ENCODE peak calls at places on chromosomes 3 and 15, in six cellular contexts. E, R, G, F, V and Q are unnamed samples.

GRCh38 chr3:31423522-31423921 is 109.2 kb upstream of the STT3B start:
- DNase-seq in E (no peak), R (no peak), G (no peak), F (no peak), V (no peak), Q (no peak)

GRCh38 chr15:101805605-101806345 is 2.5 kb downstream of the OR4F6 start:
- DNase-seq in E (no peak), R (no peak), G (no peak), F (no peak), V (no peak), Q (no peak)

GRCh38 chr3:191340976-191341375 is 10.7 kb upstream of the UTS2B start:
- DNase-seq in E (no peak), R (no peak), G (no peak), F (no peak), V (no peak), Q (no peak)

GRCh38 chr3:112486811-112487505 is 12.3 kb downstream of the BTLA start:
- DNase-seq in E (no peak), R (no peak), G (no peak), F (no peak), V (no peak), Q (no peak)

GRCh38 chr15:38509152-38509551 is 55.2 kb downstream of the FAM98B start:
- DNase-seq in E (no peak), R (no peak), G (no peak), F (no peak), V (no peak), Q (no peak)

GRCh38 chr15:48559270-48559669 is 86.2 kb downstream of the FBN1 start:
- DNase-seq in E (no peak), R (no peak), G (no peak), F (no peak), V (no peak), Q (no peak)

GRCh38 chr3:131485116-131485515 is 17.7 kb downstream of the MRPL3 start:
- DNase-seq in E (no peak), R (no peak), G (no peak), F (no peak), V (no peak), Q (no peak)

GRCh38 chr15:29323557-29323956 is 53.9 kb upstream of the NSMCE3 start:
- DNase-seq in E (no peak), R (no peak), G (no peak), F (no peak), V (no peak), Q (no peak)

GRCh38 chr3:5037828-5038227 is 58.6 kb downstream of the BHLHE40 start:
- DNase-seq in E (no peak), R (no peak), G (no peak), F (no peak), V (no peak), Q (no peak)

GRCh38 chr3:123244128-123244527 is 42.4 kb downstream of the SEC22A start:
- DNase-seq in E (no peak), R (no peak), G (peak), F (no peak), V (no peak), Q (no peak)

GRCh38 chr15:62889734-62890505 is 152.6 kb upstream of the TPM1 start:
- DNase-seq in E (no peak), R (no peak), G (no peak), F (no peak), V (no peak), Q (no peak)

GRCh38 chr3:19960670-19961069 is 13.8 kb downstream of the RAB5A start:
- DNase-seq in E (no peak), R (no peak), G (no peak), F (no peak), V (no peak), Q (no peak)

GRCh38 chr15:52527898-52528464 is 699 bp downstream of the MYO5A start:
- DNase-seq in E (peak), R (peak), G (peak), F (peak), V (no peak), Q (peak)

GRCh38 chr15:94526071-94526689 is 294.8 kb downstream of the MCTP2 start:
- DNase-seq in E (no peak), R (no peak), G (no peak), F (no peak), V (peak), Q (no peak)

GRCh38 chr15:53976844-53977392 is 1.3 kb upstream of the UNC13C start:
- DNase-seq in E (no peak), R (peak), G (no peak), F (no peak), V (peak), Q (no peak)

GRCh38 chr3:58266577-58266976 is 29.0 kb downstream of the ABHD6 start:
- DNase-seq in E (no peak), R (no peak), G (no peak), F (no peak), V (no peak), Q (no peak)

GRCh38 chr3:182294256-182294655 is 499.0 kb upstream of the ATP11B start:
- DNase-seq in E (no peak), R (no peak), G (no peak), F (no peak), V (no peak), Q (no peak)